ENCODE peak calls at places on chromosomes 6 and 20, in five cellular contexts. Z, L, I, W and E are unnamed samples.

GRCh38 chr20:34473262-34473883 is 42.8 kb upstream of the DYNLRB1 start:
- ATAC-seq in L (peak), Z (peak), I (peak), W (peak), E (peak)

GRCh38 chr6:156256161-156256560 is 521.0 kb upstream of the ARID1B start:
- ATAC-seq in Z (no peak), W (no peak), L (no peak), I (no peak), E (no peak)

GRCh38 chr20:35618372-35619131 is 2.9 kb downstream of the SPAG4 start:
- ATAC-seq in L (peak), Z (peak), I (no peak), W (no peak), E (no peak)

GRCh38 chr6:88565409-88565811 is 398.0 kb downstream of the RNGTT start:
- ATAC-seq in Z (no peak), L (peak), I (peak), W (no peak), E (no peak)

GRCh38 chr6:23692184-23692583 is 433.8 kb upstream of the NRSN1 start:
- ATAC-seq in Z (no peak), W (no peak), L (no peak), I (no peak), E (no peak)

GRCh38 chr6:31363809-31364208 is 6.8 kb upstream of the HLA-B start:
- ATAC-seq in W (no peak), I (no peak), L (no peak), Z (no peak), E (no peak)

GRCh38 chr6:5172057-5172683 is 87.0 kb downstream of the PPP1R3G start:
- ATAC-seq in L (no peak), Z (no peak), W (no peak), I (peak), E (no peak)

GRCh38 chr6:32972353-32973143 is 4.2 kb downstream of the BRD2 start:
- ATAC-seq in Z (peak), I (peak), W (peak), L (peak), E (no peak)

GRCh38 chr6:162373192-162373591 is 354.4 kb downstream of the PRKN start:
- ATAC-seq in L (no peak), I (no peak), Z (no peak), W (no peak), E (no peak)

GRCh38 chr6:162825597-162825996 is 97.8 kb downstream of the PACRG start:
- ATAC-seq in Z (peak), I (peak), L (no peak), W (no peak), E (no peak)

GRCh38 chr6:98835149-98836024 is 1.0 kb downstream of the POU3F2 start:
- ATAC-seq in I (peak), L (peak), W (peak), Z (no peak), E (no peak)

GRCh38 chr6:32244270-32244669 is 20.4 kb upstream of the NOTCH4 start:
- ATAC-seq in Z (no peak), I (peak), W (no peak), L (no peak), E (peak)

GRCh38 chr20:5835234-5835845 is 85.1 kb downstream of the SHLD1 start:
- ATAC-seq in L (no peak), Z (no peak), I (no peak), W (no peak), E (no peak)

GRCh38 chr6:14280766-14281293 is 163.3 kb downstream of the CD83 start:
- ATAC-seq in Z (no peak), L (peak), I (peak), W (peak), E (no peak)

GRCh38 chr6:33013608-33014007 is 4.2 kb upstream of the HLA-DOA start:
- ATAC-seq in I (no peak), L (no peak), Z (no peak), W (no peak), E (no peak)

GRCh38 chr20:44750081-44750805 is 4.6 kb downstream of the KCNK15 start:
- ATAC-seq in Z (peak), L (no peak), W (peak), I (peak), E (no peak)

GRCh38 chr20:52313335-52313963 is 121.9 kb upstream of the ZFP64 start:
- ATAC-seq in I (peak), W (peak), L (peak), Z (no peak), E (no peak)

GRCh38 chr6:17988422-17988944 is 1.0 kb upstream of the KIF13A start:
- ATAC-seq in I (no peak), W (no peak), Z (peak), L (no peak), E (no peak)

GRCh38 chr6:35078896-35079295 is 62.2 kb downstream of the TCP11 start:
- ATAC-seq in L (no peak), W (no peak), I (no peak), Z (no peak), E (no peak)

GRCh38 chr6:31163922-31164321 is 5.5 kb downstream of the TCF19 start:
- ATAC-seq in I (no peak), W (peak), L (no peak), Z (peak), E (no peak)

GRCh38 chr6:142462260-142462659 is 160.5 kb downstream of the ADGRG6 start:
- ATAC-seq in L (peak), Z (no peak), W (peak), I (no peak), E (no peak)

GRCh38 chr20:41607791-41608190 is 10.4 kb downstream of the CHD6 start:
- ATAC-seq in W (no peak), Z (no peak), L (no peak), I (no peak), E (no peak)

GRCh38 chr6:18215436-18215835 is 48.9 kb downstream of the DEK start:
- ATAC-seq in L (no peak), W (no peak), I (no peak), Z (peak), E (no peak)

GRCh38 chr6:138347840-138348239 is 29.9 kb upstream of the SMIM28 start:
- ATAC-seq in L (no peak), I (peak), Z (no peak), W (no peak), E (no peak)

GRCh38 chr6:88556663-88557062 is 390.5 kb upstream of the CNR1 start:
- ATAC-seq in Z (no peak), L (no peak), I (no peak), W (no peak), E (no peak)

GRCh38 chr6:2509746-2510145 is 241.0 kb downstream of the MYLK4 start:
- ATAC-seq in Z (no peak), W (no peak), I (no peak), L (no peak), E (no peak)

GRCh38 chr6:89411019-89411268 is 1.1 kb downstream of the RRAGD start:
- ATAC-seq in Z (peak), L (peak), I (peak), W (no peak), E (no peak)

GRCh38 chr6:75579951-75580350 is 21.7 kb upstream of the SENP6 start:
- ATAC-seq in I (no peak), Z (peak), W (peak), L (no peak), E (no peak)

GRCh38 chr20:20915855-20916254 is 190.3 kb downstream of the LINC00237 start:
- ATAC-seq in W (no peak), Z (no peak), L (no peak), I (no peak), E (no peak)

GRCh38 chr20:22757424-22758189 is 173.2 kb upstream of the FOXA2 start:
- ATAC-seq in Z (no peak), L (no peak), W (no peak), I (no peak), E (no peak)

GRCh38 chr20:22768266-22768665 is 183.9 kb upstream of the FOXA2 start:
- ATAC-seq in I (no peak), Z (no peak), L (no peak), W (no peak), E (no peak)

GRCh38 chr20:22763257-22763906 is 179.0 kb upstream of the FOXA2 start:
- ATAC-seq in W (no peak), Z (no peak), L (no peak), I (no peak), E (peak)

DNA sequence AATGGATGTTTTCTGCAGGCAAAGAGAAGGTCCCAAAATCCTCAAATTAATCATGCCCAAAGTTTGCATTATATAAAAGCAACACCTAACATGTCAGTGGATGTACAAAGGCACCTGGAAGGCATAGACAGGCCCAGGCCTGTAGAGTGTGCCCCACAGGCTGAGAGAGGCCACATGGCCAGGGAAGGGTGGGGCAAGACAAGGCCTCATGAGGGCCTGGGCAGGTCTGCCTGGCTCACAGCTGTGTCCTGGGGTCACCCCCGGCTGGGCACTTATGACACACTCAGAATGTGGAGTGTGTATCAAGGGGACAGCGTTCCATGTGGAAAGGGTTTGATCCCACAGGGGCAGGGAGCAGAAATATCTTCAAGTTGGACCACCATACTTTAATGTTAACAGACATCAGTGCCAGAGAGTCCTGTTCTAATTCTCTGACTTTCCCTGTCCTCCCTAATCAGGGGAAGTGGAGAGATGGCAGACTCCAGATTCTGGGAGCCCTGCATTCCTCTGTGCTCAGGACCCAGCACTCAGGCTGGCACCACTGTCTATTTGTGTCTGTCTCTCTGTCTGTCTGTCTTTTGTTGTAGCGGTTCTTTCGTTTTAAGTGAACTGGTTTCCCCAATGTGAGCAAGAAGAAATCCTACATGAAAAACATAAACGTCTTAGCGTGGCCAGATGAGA is 178.3 kb upstream of the FOXA2 start:
- ATAC-seq in I (no peak), L (no peak), Z (peak), W (peak), E (no peak)
- H3K27ac ChIP-seq in I (no peak), L (no peak), Z (no peak), W (no peak), E (peak)

DNA sequence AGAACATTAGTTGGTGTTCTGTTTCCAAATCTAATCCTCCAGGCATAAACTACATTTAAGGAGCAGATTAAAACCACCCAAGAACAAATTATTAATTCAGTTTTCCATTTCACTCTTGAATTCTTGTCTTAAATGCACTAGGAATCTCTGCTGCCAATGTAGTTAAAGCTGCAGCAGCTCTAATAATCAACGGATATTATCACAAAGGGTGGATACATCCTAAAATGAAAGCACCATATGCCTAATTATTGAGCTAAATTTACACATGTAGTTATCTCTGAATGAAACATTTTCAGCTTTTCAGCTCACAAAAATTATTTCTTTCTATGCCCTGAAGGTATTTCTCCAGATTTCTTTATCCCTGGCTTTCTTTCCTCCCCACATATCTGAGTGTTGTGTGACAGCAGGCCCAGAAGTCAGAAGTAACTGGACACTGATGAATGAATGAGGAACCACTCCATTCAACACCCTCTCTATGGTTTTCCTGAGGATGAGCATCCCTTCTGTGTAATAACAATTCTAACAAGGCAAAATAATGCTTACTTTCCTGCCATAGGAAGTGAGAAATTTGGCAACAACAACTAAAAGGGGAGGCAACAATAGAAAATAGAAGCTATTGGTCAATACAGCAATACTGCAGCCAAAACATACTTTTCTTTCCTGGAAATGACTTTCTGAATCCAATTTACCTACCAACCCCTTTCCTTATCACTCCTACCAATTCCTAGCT is 14.9 kb downstream of the MAN1A1 start:
- ATAC-seq in Z (no peak), W (peak), L (no peak), I (no peak), E (peak)
- TF ChIP-seq POLR2AphosphoS5 in Z (no peak), W (no peak), L (no peak), I (no peak), E (no peak)

DNA sequence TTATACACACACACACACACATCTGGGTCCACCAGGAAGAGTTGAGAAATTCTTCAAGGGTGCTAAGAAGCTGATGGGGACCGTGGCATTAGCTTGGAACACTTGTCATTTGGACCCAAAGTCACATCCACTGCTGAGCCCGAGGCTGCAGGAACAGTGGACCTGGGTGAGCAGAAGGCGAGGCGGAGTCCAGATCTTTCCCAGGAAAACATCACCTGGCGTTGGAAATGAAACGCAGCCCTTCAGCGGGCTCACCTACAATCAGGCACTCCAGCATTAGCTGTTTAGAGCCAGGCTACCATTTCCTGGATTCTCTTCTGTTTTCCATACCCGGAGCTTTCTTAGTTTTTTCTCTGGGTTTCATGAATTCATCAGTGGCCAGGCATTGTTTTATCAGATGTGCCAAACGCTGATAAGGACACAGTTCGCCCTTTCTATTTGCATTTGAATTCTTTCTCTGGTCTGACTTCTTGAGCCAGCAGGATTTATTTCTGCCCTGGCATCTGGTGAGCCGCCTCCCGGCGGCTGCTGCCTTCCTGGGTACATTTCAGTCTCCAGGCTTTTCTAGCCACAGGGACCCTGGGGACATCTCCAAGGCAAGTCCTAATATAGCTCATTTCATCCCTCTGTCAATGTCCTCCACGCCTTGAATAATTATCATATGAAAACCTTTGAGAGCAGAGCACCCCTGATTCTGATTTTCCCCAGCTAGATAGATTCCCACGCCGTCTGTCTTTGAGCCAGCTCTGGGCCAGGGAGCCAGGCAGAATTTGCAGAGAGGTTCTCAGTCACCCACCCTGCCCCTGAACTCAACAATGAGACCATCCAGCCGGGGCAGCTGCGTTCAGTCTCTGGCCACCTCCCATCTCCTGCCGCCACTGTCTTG is 170.9 kb downstream of the TTLL2 start:
- ATAC-seq in Z (no peak), L (no peak), I (peak), W (no peak), E (no peak)
- H3K27ac ChIP-seq in Z (no peak), L (no peak), I (no peak), W (no peak), E (no peak)

DNA sequence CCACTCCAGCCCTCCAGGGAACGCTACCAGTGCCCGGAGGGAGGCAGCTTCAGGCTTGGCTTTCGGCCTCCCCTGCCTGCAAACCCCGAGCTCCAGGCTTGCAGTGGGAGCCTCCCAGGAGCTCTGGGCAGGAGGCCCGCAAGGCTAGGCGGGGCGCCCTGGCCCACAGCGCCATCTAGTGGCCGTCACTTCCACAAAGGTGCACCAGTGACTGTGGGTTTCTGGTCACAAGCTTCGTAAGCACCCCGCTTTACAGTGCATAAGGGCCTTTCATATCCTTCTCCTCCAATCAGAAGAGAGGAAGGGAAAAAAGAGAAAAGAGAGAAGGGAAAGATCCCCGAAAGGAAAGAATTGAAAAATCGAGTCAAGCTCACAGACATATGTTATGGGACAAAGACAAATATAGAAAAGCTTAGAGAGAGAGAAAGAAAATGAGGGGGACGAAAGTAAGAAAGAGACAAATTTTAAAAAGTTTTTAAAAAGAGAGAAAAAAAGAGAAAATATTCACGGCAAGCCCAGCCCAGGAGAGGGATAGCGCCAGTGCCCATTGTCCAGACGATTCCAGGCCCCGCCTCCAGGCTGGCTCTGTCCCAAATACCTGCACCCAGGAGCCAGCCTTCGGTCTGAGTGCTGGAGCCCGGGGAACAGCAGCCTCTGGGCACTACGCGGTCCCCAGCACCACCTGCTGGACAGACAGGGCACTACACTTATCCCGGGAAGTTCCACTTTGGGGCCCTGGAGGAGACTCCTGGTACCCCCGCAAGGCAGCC is 207.1 kb downstream of the PREX1 start:
- ATAC-seq in W (peak), Z (peak), I (peak), L (peak), E (peak)
- TF ChIP-seq POLR2AphosphoS5 in W (no peak), Z (no peak), I (no peak), L (no peak), E (peak)

GRCh38 chr20:32473231-32474008 is 111.7 kb downstream of the NOL4L start:
- ATAC-seq in W (no peak), Z (no peak), I (no peak), L (no peak), E (no peak)
- H3K27ac ChIP-seq in W (peak), Z (no peak), I (no peak), L (no peak), E (peak)

DNA sequence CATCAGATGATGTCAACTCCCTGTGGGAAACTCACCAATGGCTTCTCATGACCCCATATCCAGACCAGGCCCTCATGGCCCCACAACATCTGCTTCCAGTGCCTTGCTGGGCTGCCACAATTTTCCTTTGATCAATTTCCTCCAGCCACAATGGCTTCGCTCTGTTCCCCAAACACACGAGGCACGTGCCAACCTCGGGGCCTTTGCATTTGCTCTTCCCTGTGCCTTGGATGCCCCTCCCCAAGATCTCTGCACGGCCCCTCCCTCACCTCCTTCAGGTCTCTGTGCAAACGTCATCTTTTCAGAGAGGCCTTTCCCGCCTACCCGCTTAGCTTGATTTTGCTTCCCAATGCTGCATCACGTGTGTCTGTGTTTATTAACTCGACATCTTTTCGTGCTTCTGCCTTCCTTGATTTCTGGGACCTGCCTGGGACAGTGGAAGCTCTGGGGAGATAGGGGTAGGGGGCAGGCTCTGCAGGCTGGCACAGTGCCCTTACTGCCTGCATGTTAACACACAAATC is 13.1 kb downstream of the PEDS1 start:
- ATAC-seq in I (no peak), L (no peak), Z (no peak), W (no peak), E (no peak)
- TF ChIP-seq POLR2AphosphoS5 in I (no peak), L (no peak), Z (no peak), W (no peak), E (no peak)

GRCh38 chr6:143549221-143549620 is 37.7 kb upstream of the FUCA2 start:
- ATAC-seq in Z (no peak), L (peak), I (no peak), W (no peak), E (no peak)

GRCh38 chr6:143545165-143545564 is 33.6 kb upstream of the FUCA2 start:
- ATAC-seq in Z (no peak), W (peak), L (no peak), I (no peak), E (no peak)

GRCh38 chr6:143544019-143544681 is 32.6 kb upstream of the FUCA2 start:
- ATAC-seq in Z (peak), L (no peak), I (no peak), W (no peak), E (no peak)

GRCh38 chr6:143545976-143546547 is 34.5 kb upstream of the FUCA2 start:
- ATAC-seq in L (no peak), Z (no peak), I (no peak), W (peak), E (no peak)

GRCh38 chr6:143546599-143546998 is 35.1 kb upstream of the FUCA2 start:
- ATAC-seq in I (no peak), W (no peak), L (no peak), Z (no peak), E (no peak)
- H3K27ac ChIP-seq in I (no peak), W (no peak), L (no peak), Z (no peak), E (no peak)

GRCh38 chr6:56642366-56643261 is at the start of gene DST:
- ATAC-seq in L (peak), Z (no peak), W (no peak), I (no peak), E (peak)
- TF ChIP-seq POLR2AphosphoS5 in L (no peak), Z (no peak), W (no peak), I (no peak), E (peak)

GRCh38 chr20:8213270-8213669 is 81.2 kb downstream of the PLCB1 start:
- ATAC-seq in L (no peak), I (peak), Z (no peak), W (no peak), E (no peak)

GRCh38 chr20:8212286-8212685 is 80.2 kb downstream of the PLCB1 start:
- ATAC-seq in L (no peak), W (no peak), I (no peak), Z (peak), E (no peak)

GRCh38 chr20:8215516-8215915 is 83.5 kb downstream of the PLCB1 start:
- ATAC-seq in I (no peak), L (no peak), Z (no peak), W (no peak), E (peak)

GRCh38 chr20:8216375-8217200 is 84.5 kb downstream of the PLCB1 start:
- ATAC-seq in Z (peak), I (no peak), W (no peak), L (no peak), E (no peak)

GRCh38 chr20:8213831-8214587 is 81.9 kb downstream of the PLCB1 start:
- ATAC-seq in Z (peak), I (no peak), L (no peak), W (no peak), E (no peak)
- H3K27ac ChIP-seq in Z (peak), I (no peak), L (no peak), W (no peak), E (peak)